ENCODE peak calls at places on chromosomes 16 and 17, in five cellular contexts. C, U, H, N and L are unnamed samples.

GRCh38 chr16:72234372-72234771 is 62.4 kb upstream of the PMFBP1 start:
- DNase-seq in N (no peak), U (no peak), C (no peak), H (no peak), L (no peak)

GRCh38 chr16:81803332-81803731 is 24.2 kb downstream of the PLCG2 start:
- DNase-seq in N (no peak), H (no peak), U (no peak), C (no peak), L (no peak)

GRCh38 chr17:50209472-50210248 is 8.2 kb upstream of the COL1A1 start:
- DNase-seq in U (peak; percentile 79), C (peak; percentile 97), N (peak; percentile 100), H (peak; percentile 100), L (peak; percentile 99)

GRCh38 chr17:83203073-83203471 is 123.7 kb downstream of the METRNL start:
- DNase-seq in U (peak; percentile 63), C (peak; percentile 87), H (peak; percentile 94), N (peak; percentile 99), L (peak; percentile 86)

GRCh38 chr17:44376779-44377178 is 12.7 kb downstream of the ITGA2B start:
- DNase-seq in C (peak; percentile 58), U (no peak), H (no peak), N (no peak), L (no peak)

GRCh38 chr17:45431531-45432404 is 902 bp downstream of the ARHGAP27 start:
- DNase-seq in N (peak; percentile 45), U (peak; percentile 91), C (peak; percentile 95), H (peak; percentile 31), L (peak; percentile 41)

GRCh38 chr16:86663691-86664517 is 85.6 kb downstream of the FOXL1 start:
- DNase-seq in C (no peak), N (peak; percentile 97), H (peak; percentile 28), U (no peak), L (peak; percentile 62)

GRCh38 chr17:77423589-77424451 is 283.1 kb downstream of the SEC14L1 start:
- DNase-seq in H (peak; percentile 98), N (peak; percentile 97), C (peak; percentile 95), U (peak; percentile 74), L (peak; percentile 98)

GRCh38 chr17:7432296-7432695 is 2.9 kb upstream of the TMEM102 start:
- DNase-seq in H (no peak), C (no peak), N (no peak), U (no peak), L (no peak)

GRCh38 chr17:75564195-75564594 is 23.4 kb upstream of the MYO15B start:
- DNase-seq in U (no peak), H (no peak), N (no peak), C (no peak), L (no peak)

GRCh38 chr17:47987240-47987835 is 16.4 kb downstream of the CDK5RAP3 start:
- DNase-seq in H (no peak), U (no peak), C (peak; percentile 81), N (no peak), L (no peak)

GRCh38 chr17:8922451-8922850 is 43.1 kb downstream of the PIK3R5 start:
- DNase-seq in U (no peak), C (no peak), N (peak; percentile 99), H (peak; percentile 75), L (peak; percentile 91)

GRCh38 chr17:64694207-64694606 is 32.1 kb upstream of the SMURF2 start:
- DNase-seq in C (no peak), N (peak; percentile 79), H (peak; percentile 67), U (peak; percentile 88), L (peak; percentile 79)

GRCh38 chr16:53123753-53124152 is 69.0 kb downstream of the CHD9 start:
- DNase-seq in N (peak; percentile 72), H (peak; percentile 68), U (no peak), C (no peak), L (peak; percentile 63)

GRCh38 chr17:64315032-64315490 is 52.0 kb upstream of the TEX2 start:
- DNase-seq in C (peak; percentile 95), H (no peak), U (peak; percentile 88), N (peak; percentile 94), L (peak; percentile 97)

GRCh38 chr16:2250652-2251280 is 621 bp downstream of the ECI1 start:
- DNase-seq in N (no peak), C (no peak), H (no peak), U (no peak), L (peak; percentile 25)

GRCh38 chr17:42248351-42249179 is 27.6 kb downstream of the STAT5B start:
- DNase-seq in H (peak; percentile 93), U (peak; percentile 73), C (peak; percentile 82), N (peak; percentile 94), L (peak; percentile 98)

GRCh38 chr17:38559025-38559879 is 46.5 kb downstream of the SRCIN1 start:
- DNase-seq in C (peak; percentile 97), N (peak; percentile 74), U (peak; percentile 91), H (peak; percentile 38), L (peak; percentile 60)

GRCh38 chr17:39706921-39707337 is 7.1 kb downstream of the ERBB2 start:
- DNase-seq in U (no peak), H (no peak), N (no peak), C (peak; percentile 82), L (no peak)

GRCh38 chr16:28549301-28549899 is 4.3 kb upstream of the SGF29 start:
- DNase-seq in N (peak; percentile 57), C (no peak), U (no peak), H (peak; percentile 53), L (peak; percentile 68)

GRCh38 chr17:53472586-53472985 is 350.1 kb upstream of the KIF2B start:
- DNase-seq in C (no peak), U (no peak), N (no peak), H (no peak), L (peak; percentile 18)

GRCh38 chr17:76714822-76715461 is 4.2 kb upstream of the MXRA7 start:
- DNase-seq in H (peak; percentile 59), C (no peak), U (peak; percentile 77), N (no peak), L (peak; percentile 70)

GRCh38 chr17:794876-795275 is 12.7 kb downstream of the MRM3 start:
- DNase-seq in N (peak; percentile 75), H (peak; percentile 59), C (peak; percentile 92), U (peak; percentile 78), L (peak; percentile 76)

GRCh38 chr17:74403512-74404137 is 28.3 kb upstream of the GPRC5C start:
- DNase-seq in U (no peak), C (no peak), H (no peak), N (no peak), L (no peak)

GRCh38 chr17:31431795-31432658 is 40.6 kb downstream of the RAB11FIP4 start:
- DNase-seq in C (peak; percentile 55), N (no peak), U (no peak), H (no peak), L (no peak)

GRCh38 chr17:72648702-72649101 is 443.8 kb downstream of the SLC39A11 start:
- DNase-seq in N (no peak), U (no peak), C (no peak), H (no peak), L (no peak)

GRCh38 chr16:50280932-50281331 is 14.6 kb downstream of the ADCY7 start:
- DNase-seq in U (no peak), C (peak; percentile 55), N (no peak), H (no peak), L (no peak)

GRCh38 chr17:38449364-38449763 is 21.1 kb downstream of the ARHGAP23 start:
- DNase-seq in C (no peak), N (no peak), U (no peak), H (no peak), L (no peak)

GRCh38 chr16:23950898-23951297 is 115.1 kb downstream of the PRKCB start:
- DNase-seq in U (no peak), C (no peak), N (no peak), H (no peak), L (no peak)

DNA sequence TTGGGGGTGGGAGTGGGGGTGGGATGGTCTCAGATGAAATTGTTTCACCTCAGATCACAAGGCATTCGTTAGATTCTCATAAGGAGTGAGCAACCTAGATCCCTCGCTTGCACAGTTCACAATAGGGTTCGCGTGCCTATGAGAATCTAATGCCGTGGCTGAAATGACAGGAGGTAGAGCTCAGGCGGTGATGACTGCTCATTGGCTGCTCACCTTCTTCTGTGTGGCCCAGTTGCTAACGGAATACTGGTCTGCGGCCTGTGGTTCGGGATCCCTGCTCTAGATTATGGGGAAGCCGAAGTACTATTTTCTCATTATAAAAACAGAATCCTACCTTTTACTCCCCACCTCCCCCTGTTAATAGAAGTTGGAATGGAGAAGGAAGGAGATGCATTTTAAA is 18.9 kb downstream of the CLTC start:
- DNase-seq in C (no peak), U (no peak), H (no peak), N (no peak), L (no peak)
- TF ChIP-seq CTCF in C (no peak), U (no peak), H (no peak), N (no peak), L (no peak)

GRCh38 chr16:13959626-13960025 is 39.7 kb downstream of the ERCC4 start:
- DNase-seq in N (no peak), U (no peak), H (no peak), C (no peak), L (no peak)

GRCh38 chr16:13957197-13958078 is 37.5 kb downstream of the ERCC4 start:
- DNase-seq in H (peak; percentile 95), U (peak; percentile 68), C (peak; percentile 93), N (peak; percentile 99), L (peak; percentile 87)

GRCh38 chr16:13953501-13953900 is 33.5 kb downstream of the ERCC4 start:
- DNase-seq in H (no peak), N (no peak), U (no peak), C (no peak), L (no peak)

GRCh38 chr16:13958438-13958837 is 38.5 kb downstream of the ERCC4 start:
- DNase-seq in H (no peak), U (no peak), N (no peak), C (no peak), L (no peak)

DNA sequence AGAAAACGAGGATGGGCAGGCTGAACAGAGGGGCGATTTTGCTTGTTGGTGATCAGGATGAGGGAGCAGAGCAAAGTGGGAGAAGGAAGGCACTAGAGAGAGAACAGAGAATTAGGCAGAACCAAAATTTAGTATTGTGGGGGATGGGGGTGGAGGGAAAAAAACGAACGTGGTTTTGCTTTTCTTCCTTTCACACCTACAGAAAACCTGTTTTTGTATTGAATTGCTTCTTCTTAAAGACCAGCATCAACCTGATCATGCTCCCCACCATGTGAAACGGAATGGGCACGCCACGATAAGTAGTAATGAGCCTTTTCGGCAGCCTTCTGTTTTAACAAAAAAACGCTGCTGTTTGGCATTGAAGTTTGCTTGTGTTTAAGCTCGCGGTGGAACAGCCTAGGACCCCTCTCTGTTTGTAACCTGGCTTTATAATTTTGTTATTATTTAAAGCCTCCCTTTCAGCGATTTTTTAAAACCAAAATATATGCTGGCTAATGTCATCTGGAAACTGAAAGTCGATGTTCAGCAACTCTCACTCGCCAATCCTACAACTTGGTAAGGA is 36.8 kb downstream of the ERCC4 start:
- DNase-seq in H (no peak), N (no peak), U (no peak), C (no peak), L (no peak)
- H3K4me3 ChIP-seq in H (peak overlapping the region; percentile 32), N (peak overlapping the region; percentile 38), U (no peak overlapping the region), C (no peak overlapping the region), L (peak overlapping the region; percentile 46)

DNA sequence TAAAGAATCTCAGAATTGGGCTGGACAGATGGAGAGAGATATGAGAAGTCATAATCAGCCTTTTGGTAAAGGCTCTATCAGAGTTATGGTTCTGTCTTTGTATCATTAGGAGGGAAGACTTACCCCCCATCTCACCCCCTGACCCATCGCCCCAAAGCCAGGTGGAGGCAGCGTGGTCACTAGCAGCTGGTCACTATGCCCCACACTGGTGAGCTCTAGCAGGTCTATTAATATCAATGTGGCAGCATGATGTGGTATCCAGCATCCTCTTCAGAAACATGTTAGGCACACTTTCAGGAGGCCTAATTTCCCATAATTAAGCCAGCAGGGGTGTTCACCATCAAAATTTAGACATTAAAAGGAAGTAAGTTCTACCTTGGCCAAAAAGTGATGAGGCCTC is 183.8 kb upstream of the COX10 start:
- DNase-seq in N (no peak), U (no peak), H (no peak), C (no peak), L (no peak)
- TF ChIP-seq CTCF in N (no peak), U (no peak), H (no peak), C (no peak), L (no peak)

GRCh38 chr17:36104601-36105000 is 974 bp downstream of the CCL4 start:
- DNase-seq in H (no peak), N (no peak), C (no peak), U (no peak), L (no peak)
- H3K4me3 ChIP-seq in H (no peak overlapping the region), N (no peak overlapping the region), C (no peak overlapping the region), U (no peak overlapping the region), L (no peak overlapping the region)